ENCODE peak calls at places on chromosomes 1 and 21, in nine cellular contexts. One of them, this sample, is unnamed.

GRCh38 chr1:100799548-100799947 is 80.0 kb downstream of the VCAM1 start:
- DNase-seq in heart right ventricle: no peak
- DNase-seq in BE2C: no peak
- DNase-seq in mesenchymal stem cell: no peak
- DNase-seq in SJSA1: no peak
- DNase-seq in adipocyte: peak; percentile 3
- DNase-seq in brain microvascular endothelial cell: no peak
- DNase-seq in mucosa of descending colon: no peak
- DNase-seq in stomach: no peak
- DNase-seq in this sample: no peak

GRCh38 chr1:17212487-17213121 is 7.7 kb downstream of the PADI1 start:
- DNase-seq in heart right ventricle: no peak
- DNase-seq in BE2C: peak; percentile 14
- DNase-seq in mesenchymal stem cell: peak; percentile 86
- DNase-seq in SJSA1: peak; percentile 91
- DNase-seq in adipocyte: peak; percentile 93
- DNase-seq in brain microvascular endothelial cell: peak; percentile 65
- DNase-seq in mucosa of descending colon: peak; percentile 59
- DNase-seq in stomach: peak; percentile 33
- DNase-seq in this sample: peak; percentile 91

GRCh38 chr1:62834400-62834987 is 50.6 kb downstream of the ATG4C start:
- DNase-seq in heart right ventricle: no peak
- DNase-seq in BE2C: no peak
- DNase-seq in mesenchymal stem cell: no peak
- DNase-seq in SJSA1: no peak
- DNase-seq in adipocyte: no peak
- DNase-seq in brain microvascular endothelial cell: no peak
- DNase-seq in mucosa of descending colon: no peak
- DNase-seq in stomach: no peak
- DNase-seq in this sample: no peak

GRCh38 chr1:24694380-24694843 is 50.8 kb upstream of the CLIC4 start:
- DNase-seq in heart right ventricle: peak; percentile 71
- DNase-seq in BE2C: peak; percentile 43
- DNase-seq in mesenchymal stem cell: peak; percentile 90
- DNase-seq in SJSA1: no peak
- DNase-seq in adipocyte: peak; percentile 16
- DNase-seq in brain microvascular endothelial cell: no peak
- DNase-seq in mucosa of descending colon: no peak
- DNase-seq in stomach: no peak
- DNase-seq in this sample: no peak

GRCh38 chr1:90924982-90925381 is 96.9 kb downstream of the ZNF644 start:
- DNase-seq in heart right ventricle: no peak
- DNase-seq in BE2C: no peak
- DNase-seq in mesenchymal stem cell: peak; percentile 11
- DNase-seq in SJSA1: no peak
- DNase-seq in adipocyte: no peak
- DNase-seq in brain microvascular endothelial cell: peak; percentile 25
- DNase-seq in mucosa of descending colon: no peak
- DNase-seq in stomach: no peak
- DNase-seq in this sample: no peak

GRCh38 chr21:36463204-36463603 is 16.7 kb downstream of the CLDN14 start:
- DNase-seq in heart right ventricle: no peak
- DNase-seq in BE2C: no peak
- DNase-seq in mesenchymal stem cell: no peak
- DNase-seq in SJSA1: no peak
- DNase-seq in adipocyte: no peak
- DNase-seq in brain microvascular endothelial cell: no peak
- DNase-seq in mucosa of descending colon: no peak
- DNase-seq in stomach: no peak
- DNase-seq in this sample: no peak

GRCh38 chr1:109479311-109479710 is 4.4 kb upstream of the ATXN7L2 start:
- DNase-seq in heart right ventricle: no peak
- DNase-seq in BE2C: no peak
- DNase-seq in mesenchymal stem cell: no peak
- DNase-seq in SJSA1: no peak
- DNase-seq in adipocyte: no peak
- DNase-seq in brain microvascular endothelial cell: no peak
- DNase-seq in mucosa of descending colon: no peak
- DNase-seq in stomach: peak; percentile 15
- DNase-seq in this sample: no peak

GRCh38 chr1:119611701-119612113 is 36.4 kb downstream of the ZNF697 start:
- DNase-seq in heart right ventricle: peak; percentile 58
- DNase-seq in BE2C: peak; percentile 78
- DNase-seq in mesenchymal stem cell: peak; percentile 43
- DNase-seq in SJSA1: peak; percentile 68
- DNase-seq in adipocyte: peak; percentile 72
- DNase-seq in brain microvascular endothelial cell: no peak
- DNase-seq in mucosa of descending colon: peak; percentile 92
- DNase-seq in stomach: peak; percentile 94
- DNase-seq in this sample: peak; percentile 53

GRCh38 chr1:20729155-20729931 is 3.2 kb downstream of the SH2D5 start:
- DNase-seq in heart right ventricle: no peak
- DNase-seq in BE2C: no peak
- DNase-seq in mesenchymal stem cell: no peak
- DNase-seq in SJSA1: peak; percentile 38
- DNase-seq in adipocyte: no peak
- DNase-seq in brain microvascular endothelial cell: no peak
- DNase-seq in mucosa of descending colon: no peak
- DNase-seq in stomach: no peak
- DNase-seq in this sample: no peak

GRCh38 chr1:1240822-1241587 is 5.5 kb downstream of the C1QTNF12 start:
- DNase-seq in heart right ventricle: no peak
- DNase-seq in BE2C: no peak
- DNase-seq in mesenchymal stem cell: no peak
- DNase-seq in SJSA1: no peak
- DNase-seq in adipocyte: no peak
- DNase-seq in brain microvascular endothelial cell: no peak
- DNase-seq in mucosa of descending colon: no peak
- DNase-seq in stomach: peak; percentile 68
- DNase-seq in this sample: no peak

GRCh38 chr1:58885998-58886397 is 102.2 kb upstream of the JUN start:
- DNase-seq in heart right ventricle: no peak
- DNase-seq in BE2C: no peak
- DNase-seq in mesenchymal stem cell: no peak
- DNase-seq in SJSA1: no peak
- DNase-seq in adipocyte: no peak
- DNase-seq in brain microvascular endothelial cell: no peak
- DNase-seq in mucosa of descending colon: peak; percentile 31
- DNase-seq in stomach: peak; percentile 60
- DNase-seq in this sample: peak; percentile 42

GRCh38 chr1:176102700-176103244 is 104.3 kb downstream of the COP1 start:
- DNase-seq in heart right ventricle: no peak
- DNase-seq in BE2C: no peak
- DNase-seq in mesenchymal stem cell: peak; percentile 22
- DNase-seq in SJSA1: no peak
- DNase-seq in adipocyte: no peak
- DNase-seq in brain microvascular endothelial cell: no peak
- DNase-seq in mucosa of descending colon: no peak
- DNase-seq in stomach: no peak
- DNase-seq in this sample: no peak

GRCh38 chr1:167772436-167772835 is 50.7 kb downstream of the MPZL1 start:
- DNase-seq in heart right ventricle: no peak
- DNase-seq in BE2C: no peak
- DNase-seq in mesenchymal stem cell: no peak
- DNase-seq in SJSA1: no peak
- DNase-seq in adipocyte: no peak
- DNase-seq in brain microvascular endothelial cell: no peak
- DNase-seq in mucosa of descending colon: no peak
- DNase-seq in stomach: no peak
- DNase-seq in this sample: no peak

GRCh38 chr1:149915429-149916192 is 2.0 kb downstream of the SV2A start:
- DNase-seq in heart right ventricle: no peak
- DNase-seq in BE2C: no peak
- DNase-seq in mesenchymal stem cell: no peak
- DNase-seq in SJSA1: no peak
- DNase-seq in adipocyte: no peak
- DNase-seq in brain microvascular endothelial cell: no peak
- DNase-seq in mucosa of descending colon: no peak
- DNase-seq in stomach: no peak
- DNase-seq in this sample: peak; percentile 28

GRCh38 chr1:149914545-149914944 is 3.1 kb downstream of the SV2A start:
- DNase-seq in heart right ventricle: no peak
- DNase-seq in BE2C: no peak
- DNase-seq in mesenchymal stem cell: no peak
- DNase-seq in SJSA1: no peak
- DNase-seq in adipocyte: no peak
- DNase-seq in brain microvascular endothelial cell: no peak
- DNase-seq in mucosa of descending colon: no peak
- DNase-seq in stomach: no peak
- DNase-seq in this sample: no peak

GRCh38 chr1:149917590-149918144 is at the start of gene SV2A:
- DNase-seq in heart right ventricle: no peak
- DNase-seq in BE2C: peak; percentile 82
- DNase-seq in mesenchymal stem cell: peak; percentile 84
- DNase-seq in SJSA1: no peak
- DNase-seq in adipocyte: peak; percentile 80
- DNase-seq in brain microvascular endothelial cell: no peak
- DNase-seq in mucosa of descending colon: no peak
- DNase-seq in stomach: peak; percentile 29
- DNase-seq in this sample: peak; percentile 60

GRCh38 chr1:149916927-149917310 is 725 bp downstream of the SV2A start:
- DNase-seq in heart right ventricle: no peak
- DNase-seq in BE2C: no peak
- DNase-seq in mesenchymal stem cell: no peak
- DNase-seq in SJSA1: no peak
- DNase-seq in adipocyte: no peak
- DNase-seq in brain microvascular endothelial cell: no peak
- DNase-seq in mucosa of descending colon: no peak
- DNase-seq in stomach: no peak
- DNase-seq in this sample: no peak

DNA sequence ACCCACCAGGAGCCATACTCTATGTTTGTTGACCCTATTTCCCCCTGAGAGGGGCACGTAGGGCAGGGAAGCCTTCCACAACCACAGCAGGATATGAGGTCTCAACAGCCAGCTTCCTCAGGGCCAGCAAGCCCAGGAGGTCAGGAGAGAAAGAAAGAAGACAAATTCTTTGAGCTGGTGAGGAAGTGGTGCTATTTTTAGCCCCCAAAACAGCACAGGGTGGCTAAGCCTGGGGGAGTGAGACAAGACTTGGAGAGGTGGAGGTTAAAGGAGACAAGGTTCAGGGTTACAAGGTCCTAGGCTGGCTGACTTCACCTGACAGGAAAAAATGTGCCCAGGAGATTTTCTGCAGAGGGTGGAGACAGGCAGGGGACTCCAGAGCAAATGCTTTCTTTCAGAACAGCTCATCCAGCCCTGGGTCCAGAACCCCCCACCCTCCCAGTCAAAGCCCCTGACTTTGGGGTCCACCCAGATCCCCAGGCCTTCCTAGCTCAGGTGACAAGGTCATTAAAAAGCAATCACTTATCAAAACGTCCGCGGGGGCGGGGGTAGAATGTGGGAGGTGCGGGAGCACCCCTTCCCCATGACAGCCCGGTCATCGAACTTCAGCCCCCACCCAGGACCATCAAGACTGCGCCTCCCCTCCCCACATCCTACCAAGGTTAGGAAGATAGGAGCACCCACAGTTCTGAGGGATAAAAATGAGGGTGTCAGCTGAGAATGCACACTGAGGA is 1.3 kb downstream of the SV2A start:
- DNase-seq in heart right ventricle: no peak
- DNase-seq in BE2C: no peak
- DNase-seq in mesenchymal stem cell: no peak
- DNase-seq in SJSA1: no peak
- DNase-seq in adipocyte: no peak
- DNase-seq in brain microvascular endothelial cell: no peak
- DNase-seq in mucosa of descending colon: no peak
- DNase-seq in stomach: no peak
- DNase-seq in this sample: peak; percentile 72
- H3K4me3 ChIP-seq in heart right ventricle: peak overlapping the region; percentile 51
- H3K4me3 ChIP-seq in BE2C: peak overlapping the region; percentile 98
- H3K4me3 ChIP-seq in mesenchymal stem cell: peak overlapping the region; percentile 72
- H3K4me3 ChIP-seq in SJSA1: no peak overlapping the region
- H3K4me3 ChIP-seq in adipocyte: peak overlapping the region; percentile 79
- H3K4me3 ChIP-seq in brain microvascular endothelial cell: peak overlapping the region; percentile 79
- H3K4me3 ChIP-seq in mucosa of descending colon: no peak overlapping the region
- H3K4me3 ChIP-seq in stomach: peak overlapping the region; percentile 46
- H3K4me3 ChIP-seq in this sample: no peak overlapping the region

GRCh38 chr1:39816431-39817090 is 27.9 kb upstream of the BMP8B start:
- DNase-seq in heart right ventricle: peak; percentile 50
- DNase-seq in BE2C: peak; percentile 58
- DNase-seq in mesenchymal stem cell: peak; percentile 94
- DNase-seq in SJSA1: peak; percentile 79
- DNase-seq in adipocyte: peak; percentile 89
- DNase-seq in brain microvascular endothelial cell: peak; percentile 73
- DNase-seq in mucosa of descending colon: peak; percentile 86
- DNase-seq in stomach: peak; percentile 75
- DNase-seq in this sample: peak; percentile 80
- H3K4me3 ChIP-seq in heart right ventricle: no peak overlapping the region
- H3K4me3 ChIP-seq in BE2C: no peak overlapping the region
- H3K4me3 ChIP-seq in mesenchymal stem cell: no peak overlapping the region
- H3K4me3 ChIP-seq in SJSA1: no peak overlapping the region
- H3K4me3 ChIP-seq in adipocyte: no peak overlapping the region
- H3K4me3 ChIP-seq in brain microvascular endothelial cell: no peak overlapping the region
- H3K4me3 ChIP-seq in mucosa of descending colon: no peak overlapping the region
- H3K4me3 ChIP-seq in stomach: no peak overlapping the region
- H3K4me3 ChIP-seq in this sample: no peak overlapping the region

GRCh38 chr1:180922637-180923023 is 9.9 kb downstream of the KIAA1614 start:
- DNase-seq in heart right ventricle: no peak
- DNase-seq in BE2C: no peak
- DNase-seq in mesenchymal stem cell: no peak
- DNase-seq in SJSA1: no peak
- DNase-seq in adipocyte: no peak
- DNase-seq in brain microvascular endothelial cell: no peak
- DNase-seq in mucosa of descending colon: no peak
- DNase-seq in stomach: no peak
- DNase-seq in this sample: no peak
- H3K4me3 ChIP-seq in heart right ventricle: no peak overlapping the region
- H3K4me3 ChIP-seq in BE2C: no peak overlapping the region
- H3K4me3 ChIP-seq in mesenchymal stem cell: no peak overlapping the region
- H3K4me3 ChIP-seq in SJSA1: no peak overlapping the region
- H3K4me3 ChIP-seq in adipocyte: no peak overlapping the region
- H3K4me3 ChIP-seq in brain microvascular endothelial cell: no peak overlapping the region
- H3K4me3 ChIP-seq in mucosa of descending colon: no peak overlapping the region
- H3K4me3 ChIP-seq in stomach: no peak overlapping the region
- H3K4me3 ChIP-seq in this sample: no peak overlapping the region

DNA sequence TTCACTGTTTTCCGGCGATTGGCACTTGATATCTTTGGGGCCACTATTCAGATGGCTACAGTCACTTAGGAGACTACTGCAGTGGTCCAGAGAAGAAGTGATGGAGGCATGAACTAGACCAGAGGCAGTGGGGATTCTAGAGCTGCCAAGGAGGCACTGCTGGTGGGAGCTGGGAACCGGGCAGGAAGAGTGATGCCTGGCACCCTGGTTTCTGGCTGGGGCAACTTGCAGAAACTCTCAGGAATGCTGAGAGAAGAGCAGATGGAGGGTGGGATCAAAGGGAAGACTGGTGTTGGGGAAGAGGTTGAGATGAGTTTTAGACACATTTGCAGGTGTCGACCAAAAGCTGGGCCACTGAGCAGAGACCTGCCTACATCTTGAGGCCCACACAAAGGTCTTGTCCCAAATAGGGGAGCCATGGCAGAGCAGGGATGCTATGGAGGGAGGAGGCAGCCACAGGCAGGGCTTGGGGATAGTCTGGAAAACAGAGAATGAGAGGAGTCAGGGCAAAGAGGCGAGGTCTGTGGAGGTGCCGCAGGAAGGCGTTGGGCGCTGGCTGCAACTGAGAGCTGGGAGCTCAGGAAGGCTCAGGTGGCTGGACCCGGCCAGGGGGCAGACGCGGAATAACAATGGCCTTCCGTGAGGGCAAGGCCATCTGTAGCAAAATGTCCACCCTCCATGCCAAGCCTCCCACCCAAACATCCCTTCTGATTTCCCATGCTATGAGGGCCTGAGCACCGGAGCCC is 118.9 kb downstream of the TOMM20 start:
- DNase-seq in heart right ventricle: no peak
- DNase-seq in BE2C: no peak
- DNase-seq in mesenchymal stem cell: no peak
- DNase-seq in SJSA1: no peak
- DNase-seq in adipocyte: no peak
- DNase-seq in brain microvascular endothelial cell: no peak
- DNase-seq in mucosa of descending colon: no peak
- DNase-seq in stomach: no peak
- DNase-seq in this sample: no peak
- H3K4me3 ChIP-seq in heart right ventricle: no peak overlapping the region
- H3K4me3 ChIP-seq in BE2C: no peak overlapping the region
- H3K4me3 ChIP-seq in mesenchymal stem cell: no peak overlapping the region
- H3K4me3 ChIP-seq in SJSA1: no peak overlapping the region
- H3K4me3 ChIP-seq in adipocyte: no peak overlapping the region
- H3K4me3 ChIP-seq in brain microvascular endothelial cell: no peak overlapping the region
- H3K4me3 ChIP-seq in mucosa of descending colon: no peak overlapping the region
- H3K4me3 ChIP-seq in stomach: no peak overlapping the region
- H3K4me3 ChIP-seq in this sample: no peak overlapping the region

This sample was measured in NB4.